ENCODE peak calls at places on chromosomes 12 and 14, in six cellular contexts. Z is DND-41; D is CD8-positive, alpha-beta memory T cell; F is HCT116; Q is pancreas; J is A549. G is an unnamed sample. For H3K4me1, the result is how much of the 10 kb centered on the place peaks cover.

GRCh38 chr12:98440165-98440581 is 75.2 kb upstream of the TMPO start:
- DNase-seq in Z (no peak), D (no peak), F (no peak), Q (no peak), J (no peak), G (peak)

GRCh38 chr12:20832911-20833310 is 22.4 kb downstream of the SLCO1B3 start:
- DNase-seq in Z (no peak), D (no peak), F (no peak), Q (no peak), J (no peak), G (no peak)

GRCh38 chr12:58071994-58072393 is 130.6 kb downstream of the ATP23 start:
- DNase-seq in Z (no peak), D (no peak), F (no peak), Q (no peak), J (no peak), G (no peak)

GRCh38 chr14:98234208-98234607 is 1037.8 kb downstream of the BCL11B start:
- DNase-seq in Z (peak), D (no peak), F (no peak), Q (no peak), J (no peak), G (peak)

GRCh38 chr12:96136129-96136528 is 58.0 kb upstream of the ELK3 start:
- DNase-seq in Z (no peak), D (no peak), F (no peak), Q (no peak), J (no peak), G (no peak)

GRCh38 chr12:63151061-63151897 is at the start of gene AVPR1A:
- DNase-seq in Z (no peak), D (no peak), F (no peak), Q (peak), J (peak), G (no peak)

GRCh38 chr12:122013136-122013535 is 8.5 kb upstream of the BCL7A start:
- DNase-seq in Z (no peak), D (no peak), F (no peak), Q (no peak), J (no peak), G (no peak)

GRCh38 chr12:51959211-51959610 is 7.7 kb downstream of the ACVR1B start:
- DNase-seq in Z (no peak), D (no peak), F (no peak), Q (no peak), J (no peak), G (no peak)

GRCh38 chr14:87615822-87616679 is 376.9 kb downstream of the GALC start:
- DNase-seq in Z (peak), D (no peak), F (peak), Q (no peak), J (peak), G (peak)

GRCh38 chr14:88901199-88901588 is 76.7 kb downstream of the TTC8 start:
- DNase-seq in Z (no peak), D (no peak), F (no peak), Q (no peak), J (no peak), G (no peak)

GRCh38 chr14:32224731-32225377 is 21.8 kb upstream of the RNU6-8 start:
- DNase-seq in Z (peak), D (no peak), F (no peak), Q (no peak), J (peak), G (peak)

GRCh38 chr14:23569443-23570151 is 2.0 kb upstream of the AP1G2 start:
- DNase-seq in Z (no peak), D (no peak), F (peak), Q (no peak), J (no peak), G (peak)

GRCh38 chr14:49766839-49767238 is 1.1 kb upstream of the KLHDC2 start:
- DNase-seq in Z (no peak), D (no peak), F (no peak), Q (no peak), J (no peak), G (no peak)

GRCh38 chr12:89542912-89543592 is 17.2 kb upstream of the POC1B start:
- DNase-seq in Z (peak), D (peak), F (peak), Q (no peak), J (peak), G (peak)

GRCh38 chr14:41130274-41130673 is 476.4 kb upstream of the LRFN5 start:
- DNase-seq in Z (no peak), D (no peak), F (no peak), Q (no peak), J (no peak), G (no peak)

GRCh38 chr12:112590281-112590680 is 171.5 kb downstream of the PTPN11 start:
- DNase-seq in Z (no peak), D (no peak), F (no peak), Q (no peak), J (no peak), G (peak)

GRCh38 chr14:31880935-31881334 is 196.2 kb upstream of the ARHGAP5 start:
- DNase-seq in Z (no peak), D (no peak), F (peak), Q (no peak), J (peak), G (peak)

GRCh38 chr14:69460093-69460701 is 24.3 kb upstream of the PLEKHD1 start:
- DNase-seq in Z (peak), D (peak), F (peak), Q (no peak), J (peak), G (peak)

GRCh38 chr12:118493962-118494361 is 117.6 kb downstream of the SUDS3 start:
- DNase-seq in Z (no peak), D (no peak), F (no peak), Q (no peak), J (no peak), G (no peak)

GRCh38 chr14:100224229-100224628 is 14.7 kb upstream of the YY1 start:
- DNase-seq in Z (no peak), D (no peak), F (no peak), Q (no peak), J (no peak), G (no peak)

GRCh38 chr14:100221419-100222218 is 17.3 kb upstream of the YY1 start:
- DNase-seq in Z (peak), D (peak), F (no peak), Q (no peak), J (no peak), G (peak)

GRCh38 chr14:100225169-100225568 is 13.8 kb upstream of the YY1 start:
- DNase-seq in Z (no peak), D (no peak), F (no peak), Q (no peak), J (no peak), G (no peak)

GRCh38 chr14:100223332-100224171 is 15.4 kb upstream of the YY1 start:
- DNase-seq in Z (no peak), D (no peak), F (no peak), Q (no peak), J (no peak), G (no peak)

DNA sequence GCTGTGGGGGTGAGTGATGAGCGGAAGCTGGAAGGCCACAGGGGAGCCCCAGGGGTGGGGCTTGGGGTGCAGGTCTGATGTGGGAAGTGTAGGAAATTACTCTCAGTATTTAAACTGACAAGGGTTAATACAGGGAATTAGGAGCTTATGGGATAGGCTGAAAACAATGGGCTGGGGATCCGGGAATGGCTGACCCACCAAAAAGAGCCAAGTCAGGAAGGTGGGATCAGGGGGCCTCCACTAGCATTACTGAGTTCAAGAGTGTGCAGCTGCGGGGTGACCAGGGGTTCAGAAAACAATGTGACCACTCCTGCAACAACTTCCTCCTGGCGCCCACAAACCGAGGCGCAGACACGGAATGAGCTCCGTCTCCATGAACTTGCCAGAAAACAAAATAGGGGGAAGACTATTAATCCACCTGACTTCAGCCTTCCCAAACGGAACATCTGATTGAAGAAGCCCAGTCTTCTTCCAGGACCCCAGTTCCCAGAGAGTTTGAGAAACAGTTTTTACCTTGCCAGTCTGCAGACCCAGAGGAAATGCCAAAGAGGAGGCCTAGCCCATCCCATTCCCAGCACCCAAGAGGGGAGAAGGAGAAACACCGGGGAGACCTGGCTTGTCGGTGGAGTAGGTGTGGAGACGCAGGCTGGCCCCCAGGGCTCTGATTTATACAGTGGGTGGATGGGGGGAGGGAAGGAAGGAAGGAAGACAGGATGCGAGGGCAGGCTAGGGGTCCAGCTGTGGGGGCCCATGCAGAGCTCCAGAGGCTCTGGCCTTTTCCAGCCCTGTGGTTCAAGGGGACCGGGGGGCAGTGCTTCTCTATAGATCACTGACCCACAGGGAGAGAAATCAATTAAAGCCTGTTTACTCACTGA is 16.5 kb upstream of the YY1 start:
- DNase-seq in Z (no peak), D (no peak), F (no peak), Q (no peak), J (no peak), G (no peak)
- H3K27ac ChIP-seq in Z (peak), D (peak), F (no peak), Q (peak), J (peak), G (no peak)

DNA sequence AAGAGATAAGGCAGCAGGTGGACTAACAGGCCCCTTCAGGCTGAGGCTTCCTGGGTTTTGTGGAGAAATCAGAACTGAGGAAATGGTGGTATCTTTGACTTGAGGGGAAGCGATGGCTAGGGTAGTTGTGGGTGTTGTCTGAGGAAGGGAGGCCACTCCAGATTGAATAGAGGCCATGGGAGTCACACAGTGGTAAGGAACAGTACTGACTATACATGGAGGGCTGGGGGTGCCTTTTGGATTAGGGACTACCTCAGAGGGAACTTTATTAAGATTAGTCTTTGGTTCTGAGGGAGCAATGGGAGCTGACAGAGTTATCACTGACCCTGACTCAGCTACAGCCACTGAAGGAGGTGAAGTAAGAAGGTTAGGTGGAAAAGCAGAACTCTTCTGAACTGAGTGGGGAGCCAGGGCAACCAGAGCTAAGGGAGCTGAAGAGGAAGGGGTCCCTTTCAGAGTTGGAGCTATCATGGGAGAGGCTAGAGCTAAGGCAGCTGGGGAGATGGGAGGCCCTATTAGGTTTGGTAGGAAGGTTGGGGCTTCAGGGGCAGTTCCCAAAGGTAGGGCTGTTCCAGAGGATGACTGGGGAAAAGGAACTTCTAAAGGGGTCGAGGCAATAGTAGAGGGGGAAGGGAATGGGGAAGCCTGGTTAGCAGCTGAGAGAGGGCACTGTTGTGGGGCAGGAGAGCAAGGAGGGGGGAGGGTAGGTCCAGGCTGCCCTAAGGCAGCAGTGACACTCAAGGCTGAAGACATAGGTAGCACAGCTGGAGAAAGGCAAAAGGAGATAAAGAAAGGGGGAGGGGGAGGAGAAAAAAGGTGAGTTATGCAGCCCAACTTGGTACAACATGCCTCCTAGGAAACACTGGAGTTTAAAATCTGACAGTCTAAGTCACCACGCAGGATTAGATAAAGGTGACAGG is 4.1 kb downstream of the NACA start:
- DNase-seq in Z (peak), D (no peak), F (no peak), Q (no peak), J (no peak), G (no peak)
- H3K4me1 ChIP-seq in Z (half or more), D (half or more), F (under half), Q (under half), J (half or more), G (under half)

GRCh38 chr14:51369814-51370213 is 129.8 kb downstream of the TMX1 start:
- DNase-seq in Z (peak), D (no peak), F (peak), Q (no peak), J (no peak), G (peak)

GRCh38 chr14:51365241-51365940 is 125.3 kb downstream of the TMX1 start:
- DNase-seq in Z (no peak), D (no peak), F (no peak), Q (no peak), J (no peak), G (no peak)

GRCh38 chr14:51367600-51367931 is 127.5 kb downstream of the TMX1 start:
- DNase-seq in Z (no peak), D (no peak), F (no peak), Q (no peak), J (no peak), G (no peak)

GRCh38 chr14:51370758-51371386 is 130.8 kb downstream of the TMX1 start:
- DNase-seq in Z (no peak), D (no peak), F (no peak), Q (no peak), J (no peak), G (peak)

DNA sequence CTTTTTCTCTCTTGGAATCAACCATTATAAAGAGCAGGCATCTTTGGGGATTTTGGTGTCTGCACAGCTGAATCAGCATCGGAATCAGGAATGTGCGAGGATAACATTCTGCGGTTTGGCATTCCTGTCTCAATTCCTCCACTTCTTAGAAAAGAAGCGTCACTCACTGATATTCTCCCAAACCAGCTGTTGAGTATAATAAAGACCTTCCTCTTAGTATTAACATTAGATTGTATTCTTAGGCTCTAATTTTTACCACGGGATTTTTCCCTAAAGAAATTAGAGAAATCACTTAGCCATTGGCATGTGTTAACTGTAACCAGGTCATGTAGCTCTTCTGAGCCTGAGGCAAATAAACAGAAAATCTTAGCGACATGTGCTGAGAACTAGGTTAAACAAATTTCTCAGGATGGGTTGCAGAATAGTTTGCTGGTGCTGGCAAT is 128.7 kb downstream of the TMX1 start:
- DNase-seq in Z (no peak), D (no peak), F (no peak), Q (no peak), J (no peak), G (no peak)
- H3K27ac ChIP-seq in Z (no peak), D (no peak), F (no peak), Q (no peak), J (no peak), G (no peak)

GRCh38 chr12:132478845-132479244 is 11.1 kb upstream of the FBRSL1 start:
- DNase-seq in Z (no peak), D (no peak), F (no peak), Q (peak), J (no peak), G (peak)
- H3K4me1 ChIP-seq in Z (under half), D (under half), F (under half), Q (under half), J (under half), G (under half)

DNA sequence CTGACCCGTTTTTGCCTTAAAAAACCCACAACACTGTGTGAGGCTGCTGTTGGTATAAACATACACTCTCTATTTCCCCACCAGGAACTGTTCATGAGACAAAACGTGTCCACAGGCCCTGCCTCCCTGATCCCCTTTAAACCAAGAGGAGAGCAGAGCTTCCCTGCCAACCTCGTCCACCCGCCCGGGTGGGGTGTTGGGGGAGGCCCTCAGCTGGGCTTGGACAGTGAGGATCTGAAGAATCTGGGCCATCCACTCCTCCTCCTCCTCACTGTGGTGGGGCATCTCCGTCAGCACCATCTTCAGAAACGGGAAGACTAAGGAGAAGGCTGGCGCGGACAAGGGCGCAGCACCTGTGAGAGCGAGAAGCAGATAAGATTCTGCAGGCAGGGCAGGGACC is 36.8 kb downstream of the GCN1 start:
- DNase-seq in Z (no peak), D (no peak), F (no peak), Q (no peak), J (no peak), G (no peak)
- H3K27ac ChIP-seq in Z (no peak), D (no peak), F (no peak), Q (no peak), J (no peak), G (no peak)

GRCh38 chr12:885701-886100 is 63.8 kb downstream of the RAD52 start:
- DNase-seq in Z (no peak), D (no peak), F (no peak), Q (no peak), J (no peak), G (no peak)
- H3K4me1 ChIP-seq in Z (under half), D (under half), F (under half), Q (under half), J (under half), G (under half)